ENCODE peak calls at places on chromosomes 12 and 14, in four cellular contexts. G is HepG2, E is GM12878, F is K562. K is an unnamed sample.

GRCh38 chr14:21056520-21057163 is 980 bp upstream of the RNASE8 start:
- DNase-seq in G (no peak), E (no peak), F (no peak), K (no peak)

GRCh38 chr14:54343276-54344121 is 53.3 kb upstream of the CDKN3 start:
- DNase-seq in G (peak), E (no peak), F (no peak), K (no peak)

GRCh38 chr12:94109154-94109553 is 39.2 kb upstream of the PLXNC1 start:
- DNase-seq in G (no peak), E (no peak), F (peak), K (no peak)

GRCh38 chr12:9333129-9333528 is 124.9 kb upstream of the PZP start:
- DNase-seq in G (no peak), E (no peak), F (no peak), K (no peak)

GRCh38 chr14:22842211-22843122 is 6.1 kb downstream of the MMP14 start:
- DNase-seq in G (no peak), E (no peak), F (no peak), K (no peak)

GRCh38 chr12:46775796-46776195 is 50.0 kb downstream of the SLC38A4 start:
- DNase-seq in G (peak), E (no peak), F (no peak), K (no peak)

GRCh38 chr14:103695331-103696026 is 19.8 kb downstream of the XRCC3 start:
- DNase-seq in G (no peak), E (no peak), F (no peak), K (no peak)

GRCh38 chr12:94147991-94148840 is at the start of gene PLXNC1:
- DNase-seq in G (no peak), E (no peak), F (no peak), K (peak)

GRCh38 chr14:101843665-101844064 is 82.2 kb downstream of the PPP2R5C start:
- DNase-seq in G (no peak), E (peak), F (no peak), K (no peak)

GRCh38 chr12:339557-340195 is 49.4 kb downstream of the KDM5A start:
- DNase-seq in G (no peak), E (no peak), F (no peak), K (no peak)

GRCh38 chr12:89983622-89984021 is 275.0 kb upstream of the ATP2B1 start:
- DNase-seq in G (no peak), E (no peak), F (no peak), K (no peak)

GRCh38 chr12:12701457-12701856 is 5.5 kb upstream of the GPR19 start:
- DNase-seq in G (no peak), E (no peak), F (no peak), K (peak)

GRCh38 chr12:86698581-86698980 is 442.4 kb upstream of the MGAT4C start:
- DNase-seq in G (no peak), E (no peak), F (no peak), K (no peak)

GRCh38 chr14:89504084-89504483 is 87.1 kb upstream of the FOXN3 start:
- DNase-seq in G (no peak), E (no peak), F (no peak), K (no peak)

GRCh38 chr14:29222671-29223268 is 456.2 kb downstream of the FOXG1 start:
- DNase-seq in G (peak), E (no peak), F (no peak), K (peak)

GRCh38 chr12:114226241-114226928 is 179.6 kb downstream of the TBX5 start:
- DNase-seq in G (no peak), E (no peak), F (no peak), K (peak)

GRCh38 chr12:91577586-91578539 is 395.2 kb upstream of the DCN start:
- DNase-seq in G (no peak), E (no peak), F (no peak), K (no peak)

GRCh38 chr14:72318648-72319047 is 386.4 kb downstream of the RGS6 start:
- DNase-seq in G (no peak), E (peak), F (no peak), K (no peak)

GRCh38 chr14:59460378-59460777 is 4.8 kb downstream of the GPR135 start:
- DNase-seq in G (no peak), E (no peak), F (no peak), K (no peak)

GRCh38 chr12:107661830-107662229 is 23.8 kb upstream of the PWP1 start:
- DNase-seq in G (no peak), E (peak), F (no peak), K (no peak)

GRCh38 chr12:82415402-82415801 is 57.1 kb downstream of the METTL25 start:
- DNase-seq in G (no peak), E (no peak), F (no peak), K (no peak)

GRCh38 chr14:81366259-81366658 is 33.9 kb downstream of the STON2 start:
- DNase-seq in G (no peak), E (no peak), F (no peak), K (no peak)

GRCh38 chr14:76644875-76645518 is 116.3 kb upstream of the VASH1 start:
- DNase-seq in G (peak), E (no peak), F (peak), K (peak)

GRCh38 chr12:28083816-28084678 is 106.2 kb upstream of the CCDC91 start:
- DNase-seq in G (no peak), E (no peak), F (no peak), K (no peak)

GRCh38 chr12:111636209-111636928 is 37.3 kb upstream of the ATXN2 start:
- DNase-seq in G (peak), E (no peak), F (peak), K (peak)

GRCh38 chr12:26790645-26790994 is 42.4 kb downstream of the ITPR2 start:
- DNase-seq in G (no peak), E (no peak), F (no peak), K (no peak)

GRCh38 chr14:69055973-69056372 is 76.9 kb upstream of the ACTN1 start:
- DNase-seq in G (no peak), E (no peak), F (no peak), K (no peak)

GRCh38 chr14:32201816-32202467 is at the start of gene RNU6-7:
- DNase-seq in G (peak), E (no peak), F (no peak), K (peak)

GRCh38 chr12:54988402-54989054 is 4.0 kb upstream of the TESPA1 start:
- DNase-seq in G (no peak), E (no peak), F (peak), K (no peak)

GRCh38 chr12:23253191-23253590 is 628.2 kb downstream of the ETNK1 start:
- DNase-seq in G (no peak), E (no peak), F (no peak), K (no peak)

GRCh38 chr14:92984082-92984788 is 61.3 kb downstream of the CHGA start:
- DNase-seq in G (no peak), E (no peak), F (no peak), K (no peak)

GRCh38 chr12:25797335-25797863 is 161.1 kb upstream of the RASSF8 start:
- DNase-seq in G (no peak), E (no peak), F (no peak), K (no peak)

GRCh38 chr12:89350661-89351488 is 1.4 kb downstream of the DUSP6 start:
- DNase-seq in G (no peak), E (no peak), F (no peak), K (peak)

GRCh38 chr14:98957211-98958047 is 314.6 kb downstream of the BCL11B start:
- DNase-seq in G (no peak), E (no peak), F (no peak), K (no peak)

GRCh38 chr14:65072937-65073336 is 29.4 kb downstream of the MAX start:
- DNase-seq in G (no peak), E (no peak), F (no peak), K (no peak)
- TF ChIP-seq CREM in G (no peak), E (no peak), F (no peak), K (no peak)

DNA sequence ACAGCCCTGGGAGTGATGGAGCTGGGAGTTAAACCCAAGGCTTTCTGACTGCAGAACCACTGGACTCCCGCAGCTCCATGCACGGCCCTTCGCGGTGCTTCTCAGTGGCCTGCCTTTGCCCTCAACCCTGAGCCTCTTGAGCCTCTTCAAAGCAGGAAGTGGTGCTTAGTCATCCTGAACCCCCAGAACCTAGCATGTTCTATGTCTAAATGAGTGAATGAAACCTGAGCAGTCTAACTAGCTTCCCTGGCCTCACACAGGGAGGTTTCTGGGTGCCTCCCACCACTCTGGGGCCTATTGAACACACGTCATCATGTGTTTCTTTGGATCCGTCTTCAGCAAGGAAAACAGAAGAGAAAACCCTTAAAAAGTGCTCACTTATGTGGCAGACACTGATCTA is 117.9 kb upstream of the SFSWAP start:
- DNase-seq in G (no peak), E (peak), F (no peak), K (no peak)
- TF ChIP-seq NR2C2 in G (no peak), E (no peak), F (no peak), K (no peak)

GRCh38 chr12:127052491-127053232 is 1214.3 kb upstream of the TMEM132C start:
- DNase-seq in G (no peak), E (no peak), F (no peak), K (no peak)
- TF ChIP-seq USF2 in G (no peak), E (no peak), F (no peak), K (no peak)

DNA sequence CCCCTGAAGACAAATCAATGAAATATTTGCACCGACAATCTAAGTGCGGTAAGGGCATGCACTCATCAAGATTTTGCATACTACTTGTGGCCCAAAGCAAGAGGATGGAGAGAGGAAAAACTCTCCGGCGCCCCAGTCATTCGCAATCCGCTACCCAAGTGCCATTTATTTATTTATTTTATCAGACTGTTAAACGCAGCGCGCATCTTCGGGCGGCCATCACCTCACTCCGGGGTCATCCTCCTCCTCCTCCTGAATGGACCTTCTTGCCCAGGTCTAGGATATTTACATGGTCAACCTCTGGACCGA is 1.2 kb downstream of the NOVA1 start:
- DNase-seq in G (no peak), E (no peak), F (no peak), K (peak)
- TF ChIP-seq CREM in G (no peak), E (no peak), F (no peak), K (no peak)

DNA sequence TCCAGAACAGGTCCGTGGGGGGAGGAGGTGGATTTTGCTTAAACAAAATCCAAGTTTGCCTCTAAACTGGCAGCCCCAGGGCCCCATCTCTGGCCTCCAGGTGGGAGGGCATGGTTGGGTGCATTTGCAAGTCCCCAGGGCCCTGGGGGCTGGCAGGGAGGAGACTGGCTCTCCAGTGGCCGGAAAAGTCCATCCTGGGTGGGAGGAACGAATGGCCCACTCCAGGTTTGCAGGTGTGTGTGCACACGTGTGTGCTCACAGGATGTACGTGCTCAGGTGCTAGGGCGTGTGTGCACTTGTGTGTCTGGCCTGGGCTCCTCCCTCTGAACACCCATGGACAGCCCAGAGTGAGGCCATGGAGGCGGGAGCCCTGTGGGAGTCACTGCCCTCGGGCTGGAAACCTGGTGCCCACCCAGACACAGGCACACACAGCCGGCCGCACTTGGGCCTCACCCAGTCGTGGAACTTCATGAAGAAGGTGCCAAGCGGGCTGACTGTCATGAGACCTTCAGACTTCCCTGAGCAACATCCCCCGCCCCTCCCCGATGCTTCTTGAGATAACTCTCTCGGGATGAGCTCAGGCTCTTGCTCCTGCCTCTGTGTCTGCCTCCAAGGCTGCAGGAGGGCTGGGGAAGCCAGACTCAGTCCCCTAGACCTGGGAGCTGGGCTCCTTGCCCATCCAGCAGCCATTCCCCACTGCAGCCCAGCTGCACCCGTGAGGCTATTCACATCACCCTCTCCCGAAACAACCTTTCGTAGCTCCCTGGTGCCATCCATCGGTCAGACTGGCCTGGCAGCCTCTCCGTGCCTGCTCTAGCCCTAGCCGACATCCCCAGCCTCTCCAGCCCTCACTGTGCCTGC is 9.4 kb downstream of the AHNAK2 start:
- DNase-seq in G (no peak), E (no peak), F (no peak), K (no peak)
- TF ChIP-seq NR2C2 in G (no peak), E (no peak), F (no peak), K (no peak)

DNA sequence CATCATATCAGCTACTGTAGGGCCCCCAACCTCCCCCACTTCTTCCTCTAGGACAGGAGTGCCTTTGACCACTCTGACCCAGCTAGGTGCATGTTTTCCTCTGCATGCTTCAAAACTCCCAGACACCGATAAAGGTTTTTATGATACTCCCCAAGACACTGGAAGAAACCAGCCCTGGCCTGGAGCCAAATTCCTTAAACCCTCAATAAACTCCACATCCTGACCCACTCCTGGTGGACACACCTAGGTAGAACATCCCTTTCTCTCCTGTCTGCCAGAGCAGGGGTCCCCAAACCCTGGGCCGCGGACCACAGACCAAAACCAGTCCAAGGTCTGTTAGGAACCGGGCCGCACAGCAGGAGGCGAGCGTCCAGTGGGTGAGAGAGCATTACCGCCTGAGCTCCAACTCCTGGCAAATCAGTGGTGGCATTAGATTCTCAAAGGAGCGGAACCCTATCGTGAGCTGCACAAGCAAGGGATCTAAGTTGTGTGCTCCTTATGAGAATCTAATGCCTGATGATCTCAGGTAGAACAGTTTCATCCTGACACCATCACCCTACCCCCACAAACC is 49.6 kb downstream of the NT5DC3 start:
- DNase-seq in G (no peak), E (no peak), F (no peak), K (no peak)
- TF ChIP-seq USF2 in G (no peak), E (no peak), F (no peak), K (no peak)

DNA sequence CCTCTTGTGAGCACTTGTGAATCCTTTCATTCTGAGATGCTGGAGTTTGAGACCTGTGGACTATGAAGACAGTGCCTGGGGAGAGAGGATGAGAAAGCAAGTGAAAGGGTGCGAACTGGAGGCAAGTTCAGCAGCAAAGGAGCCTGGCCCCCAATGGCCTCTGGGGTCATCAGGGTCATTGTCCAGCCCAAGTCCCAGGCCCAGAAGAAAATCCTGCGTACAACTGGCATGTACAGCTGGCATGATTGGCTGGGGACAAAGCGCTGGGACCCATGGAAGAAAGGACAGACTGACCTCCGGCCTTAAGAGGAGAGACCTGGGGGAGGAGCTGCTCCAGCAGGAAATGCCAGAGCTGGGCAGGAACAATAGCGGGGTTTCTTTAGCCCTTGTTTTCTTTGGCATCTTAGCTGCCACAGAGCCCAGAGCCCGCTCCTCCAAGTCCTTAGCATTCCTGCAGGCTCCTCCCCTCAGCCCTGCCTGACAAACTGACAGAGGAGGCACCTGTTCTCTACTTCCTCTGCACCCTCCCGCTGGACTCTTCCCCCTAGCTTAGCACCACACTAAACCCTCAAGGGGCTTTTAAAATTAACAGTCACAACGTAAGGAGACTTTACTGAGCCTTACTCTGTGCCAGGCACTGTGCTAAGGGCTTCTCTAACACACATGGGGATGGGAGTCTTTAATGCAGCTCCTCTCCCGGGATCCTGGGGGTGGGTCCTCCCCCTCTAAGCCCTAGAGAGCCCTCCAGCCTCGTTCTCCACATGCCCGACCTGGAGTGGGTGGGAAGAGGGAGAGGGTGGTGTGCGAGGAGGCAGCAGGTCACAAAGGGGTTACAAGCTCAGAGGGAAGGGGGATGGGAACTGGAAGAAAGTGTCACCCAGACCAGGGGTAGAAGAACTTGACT is 1.9 kb upstream of the AQP5 start:
- DNase-seq in G (no peak), E (no peak), F (no peak), K (peak)
- TF ChIP-seq CREM in G (no peak), E (no peak), F (no peak), K (no peak)